ENCODE peak calls at places on chromosomes 13 and 19, in six cellular contexts. Y is GM12878, T is A549, W is endothelial cell of umbilical vein, X is HepG2, R is K562. A is an unnamed sample.

GRCh38 chr13:38866649-38867048 is 124.0 kb downstream of the STOML3 start:
- DNase-seq in Y (no peak), T (peak), W (no peak), X (peak), R (no peak), A (peak)

GRCh38 chr13:90201198-90201597 is 1146.3 kb upstream of the MIR17HG start:
- DNase-seq in Y (no peak), T (no peak), W (no peak), X (no peak), R (no peak), A (no peak)

GRCh38 chr19:8585894-8586750 is 8.9 kb upstream of the MYO1F start:
- DNase-seq in Y (no peak), T (peak), W (no peak), X (peak), R (peak), A (peak)

GRCh38 chr19:1235625-1236538 is 1.9 kb downstream of the CBARP start:
- DNase-seq in Y (no peak), T (no peak), W (no peak), X (no peak), R (no peak), A (no peak)

GRCh38 chr13:107870400-107870799 is 344.9 kb downstream of the LIG4 start:
- DNase-seq in Y (no peak), T (no peak), W (no peak), X (no peak), R (no peak), A (no peak)

GRCh38 chr19:55460670-55461258 is 678 bp downstream of the ISOC2 start:
- DNase-seq in Y (no peak), T (peak), W (peak), X (peak), R (peak), A (peak)

GRCh38 chr13:42453091-42453645 is 120.8 kb upstream of the TNFSF11 start:
- DNase-seq in Y (no peak), T (no peak), W (no peak), X (no peak), R (no peak), A (no peak)

GRCh38 chr13:20128459-20128927 is 32.4 kb downstream of the GJA3 start:
- DNase-seq in Y (no peak), T (no peak), W (no peak), X (peak), R (no peak), A (peak)

GRCh38 chr13:89514534-89515312 is 1832.8 kb upstream of the MIR17HG start:
- DNase-seq in Y (no peak), T (peak), W (peak), X (peak), R (no peak), A (no peak)

GRCh38 chr19:17948967-17949930 is 16.4 kb downstream of the CCDC124 start:
- DNase-seq in Y (no peak), T (no peak), W (no peak), X (no peak), R (no peak), A (no peak)

GRCh38 chr13:97125051-97125809 is 96.9 kb upstream of the MBNL2 start:
- DNase-seq in Y (peak), T (peak), W (no peak), X (peak), R (no peak), A (peak)

GRCh38 chr13:63124863-63125262 is 1709.2 kb upstream of the PCDH20 start:
- DNase-seq in Y (no peak), T (peak), W (peak), X (peak), R (no peak), A (peak)

GRCh38 chr13:106797081-106797640 is 229.2 kb upstream of the ARGLU1 start:
- DNase-seq in Y (no peak), T (no peak), W (no peak), X (no peak), R (no peak), A (no peak)

GRCh38 chr19:3034845-3035541 is 5.9 kb upstream of the TLE2 start:
- DNase-seq in Y (peak), T (no peak), W (no peak), X (no peak), R (no peak), A (peak)

DNA sequence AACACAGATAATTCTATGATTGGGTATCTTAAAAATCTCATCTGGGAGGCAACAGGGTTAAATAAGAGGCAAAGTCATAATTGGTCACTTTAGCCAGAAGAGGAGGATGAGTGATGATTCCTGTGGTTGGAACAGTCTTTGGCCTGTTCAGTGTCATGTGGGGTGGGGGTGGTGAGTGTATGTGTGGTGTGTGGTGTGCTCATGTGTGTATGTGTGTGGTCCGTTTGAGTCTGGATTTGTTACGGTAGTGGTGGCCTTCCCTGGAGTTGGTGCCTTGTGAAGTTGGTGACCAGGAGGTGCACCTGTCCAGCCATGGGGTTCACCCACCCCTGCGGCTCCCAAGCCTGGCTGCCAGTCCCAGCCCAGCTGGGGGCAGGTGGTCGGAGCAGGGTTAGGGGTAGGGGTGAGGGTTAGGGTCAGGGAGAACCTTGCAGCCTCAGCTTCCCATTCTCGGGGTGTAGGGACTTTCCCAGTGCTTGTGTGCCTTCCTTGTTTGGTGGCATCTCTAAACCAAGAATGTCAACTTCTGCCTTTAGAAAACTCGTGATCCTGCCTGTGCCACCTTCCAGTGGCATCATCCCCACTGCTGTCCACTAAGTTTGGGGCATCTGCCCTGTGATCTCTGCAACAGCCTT is 97.5 kb downstream of the RAB20 start:
- DNase-seq in Y (no peak), T (no peak), W (no peak), X (no peak), R (no peak), A (no peak)
- TF ChIP-seq MYC in Y (no peak), T (no peak), W (no peak), X (no peak), R (no peak), A (no peak)

GRCh38 chr19:47649588-47649987 is 40.7 kb downstream of the BICRA start:
- DNase-seq in Y (no peak), T (no peak), W (no peak), X (no peak), R (no peak), A (no peak)
- H3K4me3 ChIP-seq in Y (no peak), T (no peak), W (no peak), X (no peak), R (no peak), A (no peak)

GRCh38 chr19:13225085-13225484 is 74.9 kb downstream of the IER2 start:
- DNase-seq in Y (no peak), T (no peak), W (no peak), X (no peak), R (no peak), A (no peak)
- TF ChIP-seq CTCF in Y (no peak), T (no peak), W (no peak), X (no peak), R (no peak), A (no peak)

GRCh38 chr13:113046883-113047244 is 58.7 kb upstream of the F7 start:
- DNase-seq in Y (no peak), T (no peak), W (no peak), X (no peak), R (no peak), A (no peak)

GRCh38 chr13:113048766-113049165 is 56.8 kb upstream of the F7 start:
- DNase-seq in Y (no peak), T (no peak), W (no peak), X (no peak), R (no peak), A (no peak)

GRCh38 chr13:113046066-113046882 is 59.3 kb upstream of the F7 start:
- DNase-seq in Y (no peak), T (no peak), W (no peak), X (no peak), R (no peak), A (no peak)

GRCh38 chr13:113049521-113049941 is 56.1 kb upstream of the F7 start:
- DNase-seq in Y (no peak), T (no peak), W (no peak), X (no peak), R (no peak), A (no peak)

DNA sequence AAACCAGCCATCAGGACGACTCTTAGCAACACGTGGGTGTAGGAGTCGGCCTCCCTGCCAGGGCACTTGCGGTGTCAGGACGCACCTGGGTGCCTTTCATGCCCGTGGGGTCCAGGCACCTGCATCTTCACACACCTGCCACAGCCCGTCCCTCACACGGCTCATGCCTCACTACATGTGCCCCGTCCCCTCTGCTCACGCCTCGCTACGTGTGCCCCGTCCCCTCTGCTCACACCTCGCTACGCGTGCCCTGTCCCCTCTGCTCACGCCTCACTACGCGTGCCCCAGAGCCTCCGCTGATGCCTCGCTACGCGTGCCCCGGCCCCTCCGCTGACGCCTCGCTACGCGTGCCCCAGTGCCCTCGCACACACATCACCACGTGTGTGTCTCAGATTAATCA is 58.0 kb upstream of the F7 start:
- DNase-seq in Y (no peak), T (no peak), W (no peak), X (no peak), R (no peak), A (no peak)
- TF ChIP-seq MYC in Y (no peak), T (no peak), W (no peak), X (no peak), R (no peak), A (no peak)

GRCh38 chr13:51844862-51845573 is at the start of gene TMEM272:
- DNase-seq in Y (no peak), T (peak), W (peak), X (peak), R (peak), A (peak)
- H3K4me3 ChIP-seq in Y (no peak), T (peak), W (no peak), X (peak), R (no peak), A (no peak)

GRCh38 chr19:40423938-40424337 is 1.9 kb downstream of the SERTAD1 start:
- DNase-seq in Y (no peak), T (no peak), W (no peak), X (no peak), R (no peak), A (no peak)
- TF ChIP-seq CTCF in Y (no peak), T (no peak), W (no peak), X (no peak), R (no peak), A (no peak)

GRCh38 chr13:113220877-113221276 is 11.5 kb downstream of the CUL4A start:
- DNase-seq in Y (no peak), T (peak), W (no peak), X (no peak), R (no peak), A (no peak)
- TF ChIP-seq MYC in Y (no peak), T (no peak), W (no peak), X (no peak), R (no peak), A (no peak)

GRCh38 chr13:21481359-21481758 is 22.3 kb upstream of the ZDHHC20 start:
- DNase-seq in Y (no peak), T (no peak), W (no peak), X (no peak), R (no peak), A (no peak)

GRCh38 chr13:21475115-21475514 is 16.0 kb upstream of the ZDHHC20 start:
- DNase-seq in Y (no peak), T (no peak), W (no peak), X (no peak), R (no peak), A (no peak)

GRCh38 chr13:21483748-21484147 is 24.6 kb upstream of the ZDHHC20 start:
- DNase-seq in Y (no peak), T (no peak), W (no peak), X (no peak), R (no peak), A (no peak)

GRCh38 chr13:21476893-21477472 is 17.9 kb upstream of the ZDHHC20 start:
- DNase-seq in Y (peak), T (peak), W (peak), X (peak), R (peak), A (peak)

GRCh38 chr13:21478881-21479808 is 20.0 kb upstream of the ZDHHC20 start:
- DNase-seq in Y (no peak), T (peak), W (peak), X (peak), R (peak), A (peak)
- H3K4me3 ChIP-seq in Y (no peak), T (no peak), W (peak), X (peak), R (no peak), A (no peak)